ENCODE peak calls at places on chromosomes 6 and 20, in nine cellular contexts. E, U, L, F, S, N, G, Z and X are unnamed samples.

GRCh38 chr20:57440678-57441509 is 49.7 kb downstream of the RBM38 start:
- DNase-seq in F (peak), N (peak), S (peak), G (no peak), Z (peak), U (peak), L (no peak), E (no peak), X (peak)

GRCh38 chr6:126180585-126180984 is 159.3 kb upstream of the CENPW start:
- DNase-seq in Z (no peak), E (no peak), L (no peak), U (no peak), F (no peak), S (no peak), G (no peak), N (peak), X (no peak)

GRCh38 chr20:50111829-50112495 is 988 bp downstream of the UBE2V1 start:
- DNase-seq in Z (no peak), L (no peak), S (no peak), F (no peak), U (no peak), E (no peak), N (no peak), G (no peak), X (no peak)

GRCh38 chr20:41454250-41454649 is 87.6 kb upstream of the EMILIN3 start:
- DNase-seq in G (no peak), S (no peak), E (no peak), U (no peak), N (no peak), Z (no peak), L (no peak), F (no peak), X (no peak)

GRCh38 chr6:101429291-101429690 is 35.8 kb downstream of the GRIK2 start:
- DNase-seq in Z (no peak), L (no peak), U (no peak), N (no peak), E (no peak), F (no peak), G (no peak), S (no peak), X (no peak)

GRCh38 chr6:78513856-78514255 is 353.5 kb upstream of the IRAK1BP1 start:
- DNase-seq in U (peak), S (no peak), L (no peak), Z (no peak), N (no peak), G (no peak), F (no peak), E (no peak), X (no peak)

GRCh38 chr6:3869632-3870527 is 20.7 kb downstream of the FAM50B start:
- DNase-seq in E (peak), L (no peak), Z (no peak), S (no peak), G (peak), U (no peak), F (no peak), N (no peak), X (no peak)

GRCh38 chr6:35148167-35148741 is 7.1 kb upstream of the TCP11 start:
- DNase-seq in S (no peak), L (no peak), U (peak), Z (no peak), E (no peak), G (no peak), F (no peak), N (no peak), X (no peak)

GRCh38 chr20:59055302-59055701 is 12.7 kb upstream of the PRELID3B start:
- DNase-seq in U (no peak), F (peak), L (no peak), E (no peak), G (no peak), N (no peak), Z (no peak), S (no peak), X (no peak)

GRCh38 chr6:33984466-33985332 is 161.2 kb downstream of the GRM4 start:
- DNase-seq in F (no peak), G (no peak), Z (no peak), S (no peak), E (no peak), U (no peak), N (no peak), L (no peak), X (peak)

GRCh38 chr6:141421378-141421777 is 711.3 kb upstream of the GJE1 start:
- DNase-seq in S (no peak), L (no peak), Z (no peak), N (peak), U (no peak), G (no peak), F (no peak), E (peak), X (no peak)

GRCh38 chr6:63573899-63574553 is 1.7 kb downstream of the LOC128125822 start:
- DNase-seq in U (peak), G (no peak), E (no peak), N (no peak), S (no peak), F (peak), Z (no peak), L (no peak), X (no peak)

GRCh38 chr20:63980317-63980805 is 571 bp upstream of the PRPF6 start:
- DNase-seq in Z (no peak), S (no peak), F (no peak), G (no peak), L (no peak), U (no peak), N (no peak), E (no peak), X (peak)

GRCh38 chr6:3654436-3654835 is 97.1 kb downstream of the PXDC1 start:
- DNase-seq in F (no peak), E (no peak), S (no peak), L (no peak), U (no peak), G (no peak), Z (no peak), N (no peak), X (peak)

GRCh38 chr20:45866454-45866853 is 9.0 kb downstream of the ZSWIM3 start:
- DNase-seq in N (no peak), G (no peak), S (no peak), L (no peak), E (no peak), F (no peak), Z (peak), U (no peak), X (no peak)

GRCh38 chr6:7262037-7262461 is 51.0 kb downstream of the SSR1 start:
- DNase-seq in S (peak), F (no peak), E (peak), G (no peak), Z (peak), L (no peak), U (no peak), N (no peak), X (peak)

GRCh38 chr6:114941078-114941477 is 598.3 kb upstream of the HS3ST5 start:
- DNase-seq in L (no peak), U (peak), E (no peak), G (no peak), F (no peak), S (no peak), Z (no peak), N (no peak), X (no peak)

GRCh38 chr20:54172856-54173652 is 732 bp downstream of the CYP24A1 start:
- DNase-seq in Z (no peak), N (no peak), S (no peak), F (no peak), G (no peak), L (no peak), E (no peak), U (peak), X (peak)

GRCh38 chr20:46870041-46870440 is 24.6 kb upstream of the EYA2 start:
- DNase-seq in U (no peak), S (no peak), L (no peak), F (no peak), E (no peak), N (no peak), Z (no peak), G (no peak), X (no peak)

GRCh38 chr6:144413418-144413817 is 128.3 kb downstream of the UTRN start:
- DNase-seq in S (no peak), G (no peak), F (no peak), L (no peak), E (no peak), N (no peak), Z (no peak), U (no peak), X (no peak)

GRCh38 chr6:346389-347030 is 45.0 kb upstream of the IRF4 start:
- DNase-seq in Z (peak), L (no peak), F (no peak), U (no peak), G (no peak), E (no peak), N (no peak), S (no peak), X (peak)

GRCh38 chr20:48259456-48259855 is 474.2 kb upstream of the SULF2 start:
- DNase-seq in N (no peak), Z (no peak), U (no peak), E (no peak), F (no peak), L (no peak), S (no peak), G (no peak), X (no peak)

GRCh38 chr6:33343953-33344611 is 26.5 kb upstream of the ZBTB22 start:
- DNase-seq in G (no peak), N (no peak), Z (no peak), U (no peak), S (no peak), L (peak), E (no peak), F (no peak), X (no peak)

GRCh38 chr6:137315081-137315480 is 95.9 kb upstream of the IFNGR1 start:
- DNase-seq in Z (no peak), N (no peak), L (no peak), G (no peak), E (no peak), S (no peak), U (no peak), F (peak), X (no peak)

GRCh38 chr6:29129326-29130012 is 21.6 kb downstream of the OR2J3 start:
- DNase-seq in S (no peak), Z (no peak), E (no peak), U (no peak), G (no peak), F (no peak), N (no peak), L (no peak), X (peak)

GRCh38 chr6:121522265-121522664 is 86.8 kb downstream of the GJA1 start:
- DNase-seq in G (no peak), N (peak), F (no peak), L (no peak), Z (no peak), S (peak), U (no peak), E (peak), X (no peak)

GRCh38 chr6:124590001-124590400 is 372.2 kb upstream of the RNF217 start:
- DNase-seq in L (no peak), N (no peak), Z (no peak), F (no peak), G (no peak), U (no peak), S (no peak), E (no peak), X (no peak)

GRCh38 chr6:139133733-139134360 is 1.0 kb upstream of the HECA start:
- DNase-seq in E (no peak), N (no peak), Z (no peak), L (no peak), S (no peak), U (no peak), F (no peak), G (no peak), X (no peak)

GRCh38 chr6:11043552-11043960 is 549 bp downstream of the ELOVL2 start:
- DNase-seq in F (no peak), S (no peak), G (no peak), U (no peak), E (peak), N (no peak), L (no peak), Z (no peak), X (peak)

GRCh38 chr6:122495612-122496011 is 24.0 kb upstream of the SERINC1 start:
- DNase-seq in Z (no peak), G (no peak), F (no peak), N (no peak), S (no peak), E (no peak), L (no peak), U (no peak), X (no peak)

GRCh38 chr20:61934716-61935530 is 130.8 kb downstream of the TAF4 start:
- DNase-seq in Z (peak), S (no peak), N (no peak), G (peak), U (no peak), E (no peak), L (no peak), F (no peak), X (peak)

GRCh38 chr6:130293800-130294199 is 71.0 kb upstream of the SAMD3 start:
- DNase-seq in G (no peak), E (peak), N (peak), U (peak), F (no peak), S (no peak), Z (no peak), L (no peak), X (no peak)

GRCh38 chr6:22848121-22848520 is 278.8 kb downstream of the HDGFL1 start:
- DNase-seq in F (no peak), Z (no peak), U (no peak), N (no peak), E (no peak), G (no peak), S (no peak), L (no peak), X (no peak)

GRCh38 chr6:166540631-166541331 is 45.7 kb downstream of the RAMACL start:
- DNase-seq in F (peak), U (no peak), L (peak), Z (no peak), N (no peak), S (no peak), G (no peak), E (no peak), X (no peak)

GRCh38 chr6:42257614-42258013 is 40.0 kb upstream of the MRPS10 start:
- DNase-seq in N (no peak), Z (no peak), E (no peak), S (no peak), G (no peak), U (peak), F (no peak), L (no peak), X (no peak)

GRCh38 chr20:48359692-48360337 is 468.0 kb downstream of the PREX1 start:
- DNase-seq in G (no peak), F (no peak), Z (no peak), L (no peak), S (no peak), U (no peak), E (no peak), N (no peak), X (no peak)

DNA sequence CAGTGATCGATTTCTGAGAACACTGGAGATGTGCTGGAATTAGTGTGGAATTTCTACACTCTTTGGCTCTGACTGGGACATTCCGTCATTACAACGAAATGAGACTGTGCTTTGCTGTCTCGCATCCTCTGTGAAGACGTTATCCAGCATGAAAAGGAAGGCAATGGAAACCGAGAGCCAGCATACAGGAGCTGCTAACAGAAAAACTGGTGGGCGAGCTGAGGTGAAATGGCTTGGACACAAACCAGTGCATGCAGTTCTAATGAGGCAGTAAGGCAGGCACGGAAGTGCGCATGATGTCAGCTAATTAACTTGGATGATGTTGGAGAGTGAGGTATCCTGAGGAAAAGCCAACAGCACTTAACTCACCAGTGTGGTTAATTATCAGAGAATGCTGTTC is 202.8 kb upstream of the AGPAT4 start:
- DNase-seq in F (no peak), U (no peak), N (no peak), G (no peak), Z (no peak), L (no peak), S (no peak), E (no peak), X (no peak)
- H3K4me3 ChIP-seq in F (no peak), U (no peak), N (no peak), G (no peak), Z (no peak), L (no peak), S (no peak), E (no peak), X (no peak)

GRCh38 chr6:151763938-151764680 is 43.4 kb upstream of the ESR1 start:
- DNase-seq in L (no peak), N (peak), F (peak), E (peak), S (peak), Z (peak), G (peak), U (peak), X (peak)
- H3K27ac ChIP-seq in L (no peak), N (no peak), F (peak), E (no peak), S (peak), Z (no peak), G (no peak), U (no peak), X (no peak)

DNA sequence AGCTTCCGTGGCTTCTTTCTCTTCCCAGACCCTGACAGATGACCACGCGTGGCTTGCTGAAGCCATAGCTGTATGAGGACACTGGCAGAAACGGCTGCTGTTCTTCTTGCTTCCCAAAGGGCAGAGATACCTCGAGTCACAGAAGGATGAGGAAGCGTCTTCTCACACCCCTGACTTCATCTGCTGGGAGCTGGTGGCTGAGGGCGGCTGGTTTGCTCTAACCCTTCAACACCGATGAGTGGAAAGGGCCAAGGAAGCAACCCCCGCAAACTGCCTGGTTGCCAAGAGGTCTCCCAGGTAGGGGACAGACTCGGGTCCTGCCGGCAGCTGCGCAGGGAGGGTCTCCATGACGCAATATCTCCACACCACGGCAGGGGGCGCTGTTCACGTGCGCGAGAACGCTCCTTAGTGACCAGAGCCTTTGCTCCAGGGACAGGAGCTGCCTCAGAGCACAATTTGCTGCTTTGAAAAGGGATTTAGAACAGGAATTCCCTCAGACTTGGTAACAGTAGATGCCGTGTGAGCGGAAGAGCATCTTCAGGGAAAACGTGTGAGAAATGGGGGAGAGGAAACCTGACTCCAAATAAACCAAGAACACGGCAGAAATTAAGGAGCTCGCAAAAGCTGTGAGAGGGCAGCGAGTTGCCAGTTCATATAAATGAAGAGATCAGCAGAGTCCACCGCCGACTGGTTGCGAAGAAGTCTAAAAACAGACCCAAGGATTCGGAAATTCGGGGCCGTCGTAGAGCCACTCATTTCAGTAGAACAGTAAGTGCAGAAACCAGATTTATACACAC is 80.2 kb downstream of the ERMARD start:
- DNase-seq in E (peak), Z (peak), N (peak), G (peak), S (peak), L (peak), U (peak), F (peak), X (peak)
- H3K4me3 ChIP-seq in E (no peak), Z (no peak), N (no peak), G (no peak), S (no peak), L (no peak), U (no peak), F (no peak), X (no peak)

GRCh38 chr6:167829513-167829912 is 2.8 kb downstream of the AFDN start:
- DNase-seq in F (no peak), G (no peak), U (no peak), N (no peak), E (no peak), Z (no peak), S (no peak), L (no peak), X (no peak)
- H3K27ac ChIP-seq in F (no peak), G (no peak), U (no peak), N (no peak), E (no peak), Z (no peak), S (no peak), L (no peak), X (no peak)

GRCh38 chr6:52645976-52646375 is 24.9 kb upstream of the TMEM14A start:
- DNase-seq in F (no peak), G (no peak), L (no peak), N (no peak), S (no peak), U (no peak), E (no peak), Z (no peak), X (no peak)
- H3K4me3 ChIP-seq in F (no peak), G (no peak), L (no peak), N (no peak), S (no peak), U (no peak), E (no peak), Z (no peak), X (no peak)

DNA sequence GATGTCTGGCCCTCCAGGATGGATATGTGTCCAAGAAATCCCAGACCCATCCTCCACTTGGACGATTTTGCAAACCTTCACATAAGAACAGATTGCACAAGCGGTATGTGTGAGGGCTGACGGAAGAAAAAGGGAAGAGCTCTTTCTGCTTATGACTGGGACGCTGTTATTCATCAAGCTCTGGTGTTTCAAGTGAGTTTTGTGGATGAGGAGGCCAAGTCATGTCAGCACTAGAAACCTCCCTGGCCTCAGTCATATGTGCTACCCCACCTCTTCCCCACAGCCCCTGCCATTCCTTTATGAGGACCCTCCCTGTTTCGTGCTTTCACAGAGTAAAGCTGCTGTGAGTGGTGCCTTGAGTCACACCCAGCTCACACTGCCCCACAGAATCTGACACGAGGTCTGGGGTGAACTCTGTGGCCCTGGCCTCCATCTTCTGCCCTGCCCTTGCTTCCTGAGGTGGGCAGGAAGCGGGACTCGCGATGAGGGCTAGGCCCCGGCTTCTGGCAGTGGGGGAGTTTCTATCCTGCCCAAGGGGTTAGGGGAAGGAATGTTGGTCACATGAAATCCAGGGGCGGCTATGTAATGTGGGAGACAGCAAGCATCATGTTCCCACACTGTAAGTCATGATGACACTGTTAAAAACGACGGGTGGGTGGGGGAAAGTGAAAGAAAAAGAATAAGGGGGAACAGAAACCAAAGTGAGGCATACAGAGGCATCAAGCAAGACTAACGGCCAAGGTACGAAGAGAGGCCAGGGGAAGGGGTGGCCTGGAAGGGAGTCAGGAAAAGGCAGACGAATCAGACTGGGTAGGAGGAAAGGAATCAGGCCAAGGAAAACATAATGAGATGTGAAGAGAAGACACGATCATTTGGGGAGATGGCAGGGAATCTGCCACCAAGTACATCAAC is 78.1 kb downstream of the PRDM1 start:
- DNase-seq in S (peak), F (peak), G (no peak), E (no peak), Z (peak), N (peak), U (no peak), L (no peak), X (no peak)
- H3K27ac ChIP-seq in S (peak), F (peak), G (peak), E (no peak), Z (peak), N (peak), U (no peak), L (peak), X (no peak)

DNA sequence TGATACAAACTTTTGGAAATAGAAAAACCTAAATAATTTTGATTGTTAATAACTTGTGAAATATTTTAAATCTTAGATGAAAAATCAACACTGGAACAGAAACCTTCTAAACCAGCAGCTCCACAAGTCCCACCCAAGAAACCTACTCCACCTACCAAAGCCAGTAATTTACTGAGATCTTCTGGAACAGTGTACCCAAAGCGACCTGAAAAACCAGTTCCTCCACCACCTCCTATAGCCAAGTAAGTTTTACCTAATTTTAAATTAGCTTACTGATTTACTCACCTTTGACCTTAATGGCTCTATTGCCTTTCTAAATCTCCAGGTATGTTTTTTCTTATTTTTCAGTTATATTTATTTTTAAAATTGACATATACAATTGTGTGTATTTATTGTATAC is 102.6 kb upstream of the ADGRF4 start:
- DNase-seq in N (no peak), G (no peak), Z (no peak), E (no peak), L (no peak), U (no peak), S (no peak), F (no peak), X (no peak)
- H3K4me3 ChIP-seq in N (no peak), G (no peak), Z (no peak), E (no peak), L (no peak), U (no peak), S (no peak), F (no peak), X (no peak)